ENCODE peak calls at places on chromosomes 4 and X, in ten cellular contexts. A, B, I, W, Z, U, V, L, G and F are unnamed samples.

GRCh38 chr4:139783761-139784484 is 118.3 kb downstream of the MGST2 start:
- DNase-seq in B (no peak), W (no peak), V (no peak), A (no peak), I (no peak), U (no peak), L (no peak), G (no peak), Z (no peak), F (no peak)

GRCh38 chrX:40273356-40274050 is 175.7 kb upstream of the BCOR start:
- DNase-seq in W (no peak), B (no peak), A (no peak), G (no peak), U (no peak), L (no peak), Z (no peak), V (no peak), I (no peak), F (peak)

GRCh38 chr4:16192631-16193483 is 33.4 kb downstream of the TAPT1 start:
- DNase-seq in U (no peak), A (no peak), L (no peak), W (no peak), V (no peak), Z (no peak), B (no peak), G (no peak), I (no peak), F (no peak)

GRCh38 chrX:123215397-123216089 is 31.5 kb downstream of the GRIA3 start:
- DNase-seq in G (no peak), B (no peak), Z (no peak), V (no peak), I (no peak), L (no peak), W (no peak), A (no peak), U (no peak), F (no peak)

GRCh38 chrX:38052096-38052495 is 45.7 kb downstream of the SYTL5 start:
- DNase-seq in I (no peak), L (no peak), V (no peak), W (no peak), A (no peak), B (no peak), U (no peak), G (no peak), Z (no peak), F (no peak)

GRCh38 chr4:5888222-5888701 is 4.6 kb downstream of the CRMP1 start:
- DNase-seq in L (peak), V (no peak), W (no peak), U (no peak), A (no peak), I (no peak), B (no peak), Z (no peak), G (no peak), F (no peak)

GRCh38 chr4:24688453-24688852 is 104.1 kb upstream of the DHX15 start:
- DNase-seq in A (no peak), W (no peak), I (no peak), U (no peak), G (no peak), B (no peak), Z (no peak), L (no peak), V (no peak), F (no peak)

GRCh38 chrX:39983715-39984114 is 114.0 kb downstream of the BCOR start:
- DNase-seq in W (no peak), G (no peak), A (no peak), I (no peak), B (no peak), L (no peak), V (no peak), U (no peak), Z (no peak), F (no peak)

GRCh38 chrX:150899191-150899757 is 806 bp upstream of the CD99L2 start:
- DNase-seq in G (peak), B (peak), I (peak), V (peak), U (no peak), Z (peak), A (no peak), W (peak), L (peak), F (peak)